ENCODE peak calls at places on chromosomes 5 and 9, in eight cellular contexts. One of them, this sample, is unnamed.

GRCh38 chr5:91058575-91058974 is 324.5 kb downstream of the ARRDC3 start:
- DNase-seq in IMR-90: no peak
- DNase-seq in upper lobe of left lung: no peak
- DNase-seq in breast epithelium: no peak
- DNase-seq in AG09309: no peak
- DNase-seq in stomach: no peak
- DNase-seq in lower leg skin: no peak
- DNase-seq in fibroblast of lung: no peak
- DNase-seq in this sample: peak; percentile 69

GRCh38 chr5:123273984-123274383 is 149.2 kb downstream of the CEP120 start:
- DNase-seq in IMR-90: no peak
- DNase-seq in upper lobe of left lung: no peak
- DNase-seq in breast epithelium: no peak
- DNase-seq in AG09309: no peak
- DNase-seq in stomach: no peak
- DNase-seq in lower leg skin: no peak
- DNase-seq in fibroblast of lung: no peak
- DNase-seq in this sample: no peak

GRCh38 chr5:30098940-30099339 is 1094.5 kb upstream of the CDH6 start:
- DNase-seq in IMR-90: no peak
- DNase-seq in upper lobe of left lung: no peak
- DNase-seq in breast epithelium: no peak
- DNase-seq in AG09309: no peak
- DNase-seq in stomach: no peak
- DNase-seq in lower leg skin: no peak
- DNase-seq in fibroblast of lung: no peak
- DNase-seq in this sample: no peak

GRCh38 chr5:82735160-82735789 is 341.9 kb downstream of the TMEM167A start:
- DNase-seq in IMR-90: peak; percentile 5
- DNase-seq in upper lobe of left lung: no peak
- DNase-seq in breast epithelium: no peak
- DNase-seq in AG09309: no peak
- DNase-seq in stomach: no peak
- DNase-seq in lower leg skin: no peak
- DNase-seq in fibroblast of lung: peak; percentile 60
- DNase-seq in this sample: no peak

GRCh38 chr5:52705720-52706119 is 82.0 kb upstream of the ITGA1 start:
- DNase-seq in IMR-90: no peak
- DNase-seq in upper lobe of left lung: no peak
- DNase-seq in breast epithelium: no peak
- DNase-seq in AG09309: no peak
- DNase-seq in stomach: no peak
- DNase-seq in lower leg skin: no peak
- DNase-seq in fibroblast of lung: no peak
- DNase-seq in this sample: no peak

GRCh38 chr9:81826541-81826906 is 101.7 kb upstream of the SPATA31D4 start:
- DNase-seq in IMR-90: peak; percentile 35
- DNase-seq in upper lobe of left lung: no peak
- DNase-seq in breast epithelium: no peak
- DNase-seq in AG09309: no peak
- DNase-seq in stomach: no peak
- DNase-seq in lower leg skin: no peak
- DNase-seq in fibroblast of lung: peak; percentile 90
- DNase-seq in this sample: no peak

GRCh38 chr5:5288236-5288635 is 134.2 kb upstream of the ICE1 start:
- DNase-seq in IMR-90: peak; percentile 10
- DNase-seq in upper lobe of left lung: no peak
- DNase-seq in breast epithelium: no peak
- DNase-seq in AG09309: no peak
- DNase-seq in stomach: no peak
- DNase-seq in lower leg skin: no peak
- DNase-seq in fibroblast of lung: no peak
- DNase-seq in this sample: no peak

GRCh38 chr9:14222149-14222835 is 91.6 kb downstream of the NFIB start:
- DNase-seq in IMR-90: no peak
- DNase-seq in upper lobe of left lung: no peak
- DNase-seq in breast epithelium: no peak
- DNase-seq in AG09309: no peak
- DNase-seq in stomach: no peak
- DNase-seq in lower leg skin: no peak
- DNase-seq in fibroblast of lung: no peak
- DNase-seq in this sample: no peak

GRCh38 chr9:69056416-69056815 is 20.9 kb downstream of the FXN start:
- DNase-seq in IMR-90: no peak
- DNase-seq in upper lobe of left lung: no peak
- DNase-seq in breast epithelium: no peak
- DNase-seq in AG09309: no peak
- DNase-seq in stomach: no peak
- DNase-seq in lower leg skin: peak; percentile 28
- DNase-seq in fibroblast of lung: no peak
- DNase-seq in this sample: no peak

GRCh38 chr5:109546461-109546860 is 136.7 kb upstream of the PJA2 start:
- DNase-seq in IMR-90: no peak
- DNase-seq in upper lobe of left lung: no peak
- DNase-seq in breast epithelium: no peak
- DNase-seq in AG09309: no peak
- DNase-seq in stomach: no peak
- DNase-seq in lower leg skin: no peak
- DNase-seq in fibroblast of lung: no peak
- DNase-seq in this sample: no peak

GRCh38 chr9:92506184-92506857 is 24.0 kb upstream of the ASPN start:
- DNase-seq in IMR-90: peak; percentile 95
- DNase-seq in upper lobe of left lung: no peak
- DNase-seq in breast epithelium: no peak
- DNase-seq in AG09309: peak; percentile 88
- DNase-seq in stomach: no peak
- DNase-seq in lower leg skin: no peak
- DNase-seq in fibroblast of lung: peak; percentile 97
- DNase-seq in this sample: peak; percentile 7

GRCh38 chr9:114515528-114515927 is 10.3 kb upstream of the WHRN start:
- DNase-seq in IMR-90: no peak
- DNase-seq in upper lobe of left lung: no peak
- DNase-seq in breast epithelium: no peak
- DNase-seq in AG09309: no peak
- DNase-seq in stomach: no peak
- DNase-seq in lower leg skin: peak; percentile 58
- DNase-seq in fibroblast of lung: no peak
- DNase-seq in this sample: no peak

GRCh38 chr9:101478906-101479305 is 43.3 kb upstream of the ALDOB start:
- DNase-seq in IMR-90: no peak
- DNase-seq in upper lobe of left lung: no peak
- DNase-seq in breast epithelium: no peak
- DNase-seq in AG09309: no peak
- DNase-seq in stomach: no peak
- DNase-seq in lower leg skin: no peak
- DNase-seq in fibroblast of lung: no peak
- DNase-seq in this sample: no peak
- TF ChIP-seq CTCF in IMR-90: no peak
- TF ChIP-seq CTCF in upper lobe of left lung: no peak
- TF ChIP-seq CTCF in breast epithelium: no peak
- TF ChIP-seq CTCF in AG09309: no peak
- TF ChIP-seq CTCF in stomach: no peak
- TF ChIP-seq CTCF in lower leg skin: no peak
- TF ChIP-seq CTCF in fibroblast of lung: no peak
- TF ChIP-seq CTCF in this sample: peak; percentile 7

DNA sequence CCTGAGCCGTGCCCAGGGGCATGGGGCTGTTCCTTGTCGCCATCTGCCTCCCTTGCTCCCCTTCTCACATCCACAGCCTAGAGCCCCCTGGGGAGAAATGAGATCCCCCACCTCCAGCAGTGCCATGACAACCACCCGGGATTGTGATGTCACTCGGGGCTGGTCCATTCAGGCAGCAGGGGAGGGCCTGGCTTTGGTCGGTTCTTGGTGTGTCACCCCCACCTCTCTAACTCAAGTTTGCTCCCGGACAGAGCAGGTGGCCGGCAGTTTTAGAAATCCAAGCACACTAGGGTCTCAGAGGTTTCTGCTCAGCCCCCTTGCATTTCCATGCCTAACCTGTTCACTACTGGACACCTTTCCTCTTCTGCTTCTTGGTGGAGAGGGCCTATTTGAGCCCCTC is at the start of gene ACTL7B:
- DNase-seq in IMR-90: no peak
- DNase-seq in upper lobe of left lung: no peak
- DNase-seq in breast epithelium: no peak
- DNase-seq in AG09309: no peak
- DNase-seq in stomach: no peak
- DNase-seq in lower leg skin: no peak
- DNase-seq in fibroblast of lung: no peak
- DNase-seq in this sample: no peak
- H3K4me3 ChIP-seq in IMR-90: no peak within 1 kb of the TSS
- H3K4me3 ChIP-seq in upper lobe of left lung: no peak within 1 kb of the TSS
- H3K4me3 ChIP-seq in breast epithelium: no peak within 1 kb of the TSS
- H3K4me3 ChIP-seq in AG09309: no peak within 1 kb of the TSS
- H3K4me3 ChIP-seq in stomach: no peak within 1 kb of the TSS
- H3K4me3 ChIP-seq in lower leg skin: no peak within 1 kb of the TSS
- H3K4me3 ChIP-seq in fibroblast of lung: no peak within 1 kb of the TSS
- H3K4me3 ChIP-seq in this sample: no peak within 1 kb of the TSS

DNA sequence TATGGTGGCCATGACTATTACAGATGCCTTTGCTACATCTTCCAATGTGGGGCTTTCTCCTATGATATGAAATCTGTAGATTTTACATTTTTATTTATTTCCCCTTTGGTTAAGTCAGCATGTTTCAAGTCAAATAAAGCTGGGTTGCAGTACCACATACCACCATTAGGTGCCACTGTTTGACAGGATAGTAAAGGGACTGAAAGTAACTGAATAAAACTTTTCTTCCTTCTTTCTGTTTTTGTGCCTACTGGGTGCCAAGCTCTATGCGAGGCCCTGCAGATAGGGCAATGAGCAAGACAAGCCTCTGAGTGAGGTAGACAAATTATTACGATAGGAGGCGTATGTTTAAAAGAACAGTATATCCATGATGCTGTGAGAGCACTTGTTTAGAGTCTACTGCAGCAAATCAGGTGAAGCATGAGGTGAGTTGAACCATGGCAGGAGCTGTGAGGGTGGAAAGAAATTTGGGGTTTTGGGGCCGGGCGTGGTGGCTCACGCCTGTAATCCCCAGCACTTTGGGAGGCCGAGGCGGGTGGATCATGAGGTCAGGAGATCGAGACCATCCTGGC is 64.8 kb downstream of the GDNF start:
- DNase-seq in IMR-90: peak; percentile 31
- DNase-seq in upper lobe of left lung: no peak
- DNase-seq in breast epithelium: no peak
- DNase-seq in AG09309: no peak
- DNase-seq in stomach: no peak
- DNase-seq in lower leg skin: no peak
- DNase-seq in fibroblast of lung: peak; percentile 32
- DNase-seq in this sample: no peak
- TF ChIP-seq CTCF in IMR-90: peak; percentile 54
- TF ChIP-seq CTCF in upper lobe of left lung: no peak
- TF ChIP-seq CTCF in breast epithelium: no peak
- TF ChIP-seq CTCF in AG09309: peak; percentile 65
- TF ChIP-seq CTCF in stomach: peak; percentile 35
- TF ChIP-seq CTCF in lower leg skin: no peak
- TF ChIP-seq CTCF in fibroblast of lung: peak; percentile 67
- TF ChIP-seq CTCF in this sample: peak; percentile 70

DNA sequence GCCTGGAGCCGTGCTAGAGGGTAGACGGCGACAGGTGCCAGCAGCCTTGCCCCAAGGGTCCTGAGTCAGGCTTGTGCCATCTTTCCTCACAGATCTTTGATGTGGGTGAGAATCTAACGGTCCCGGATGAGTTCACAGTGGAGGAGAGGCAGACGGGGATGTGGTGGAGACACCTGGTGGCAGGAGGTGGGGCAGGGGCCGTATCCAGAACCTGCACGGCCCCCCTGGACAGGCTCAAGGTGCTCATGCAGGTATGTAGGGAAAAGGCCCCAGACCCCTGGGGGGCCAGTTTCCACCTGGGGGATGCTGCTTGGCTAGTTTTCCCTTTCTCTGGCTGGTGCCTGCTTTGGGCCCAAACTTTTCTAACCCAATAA is 24.0 kb downstream of the PTGES2 start:
- DNase-seq in IMR-90: no peak
- DNase-seq in upper lobe of left lung: no peak
- DNase-seq in breast epithelium: no peak
- DNase-seq in AG09309: no peak
- DNase-seq in stomach: no peak
- DNase-seq in lower leg skin: no peak
- DNase-seq in fibroblast of lung: no peak
- DNase-seq in this sample: no peak
- H3K4me3 ChIP-seq in IMR-90: no peak overlapping the region
- H3K4me3 ChIP-seq in upper lobe of left lung: no peak overlapping the region
- H3K4me3 ChIP-seq in breast epithelium: no peak overlapping the region
- H3K4me3 ChIP-seq in AG09309: no peak overlapping the region
- H3K4me3 ChIP-seq in stomach: no peak overlapping the region
- H3K4me3 ChIP-seq in lower leg skin: no peak overlapping the region
- H3K4me3 ChIP-seq in fibroblast of lung: no peak overlapping the region
- H3K4me3 ChIP-seq in this sample: no peak overlapping the region

GRCh38 chr5:72506150-72506549 is 1.1 kb downstream of the ZNF366 start:
- DNase-seq in IMR-90: no peak
- DNase-seq in upper lobe of left lung: no peak
- DNase-seq in breast epithelium: no peak
- DNase-seq in AG09309: no peak
- DNase-seq in stomach: no peak
- DNase-seq in lower leg skin: no peak
- DNase-seq in fibroblast of lung: no peak
- DNase-seq in this sample: no peak
- TF ChIP-seq CTCF in IMR-90: no peak
- TF ChIP-seq CTCF in upper lobe of left lung: no peak
- TF ChIP-seq CTCF in breast epithelium: no peak
- TF ChIP-seq CTCF in AG09309: no peak
- TF ChIP-seq CTCF in stomach: no peak
- TF ChIP-seq CTCF in lower leg skin: no peak
- TF ChIP-seq CTCF in fibroblast of lung: no peak
- TF ChIP-seq CTCF in this sample: no peak